ENCODE peak calls at places on chromosome 12, in eight cellular contexts. One of them, this sample, is unnamed.

GRCh38 chr12:32302218-32302826 is 97.0 kb upstream of the FGD4 start:
- DNase-seq in suprapubic skin: no peak
- DNase-seq in transverse colon: peak; percentile 17
- DNase-seq in SK-N-SH: peak; percentile 55
- DNase-seq in tibial nerve: no peak
- DNase-seq in HepG2: peak; percentile 53
- DNase-seq in A549: no peak
- DNase-seq in stomach: no peak
- DNase-seq in this sample: no peak

GRCh38 chr12:14153803-14154202 is 172.4 kb upstream of the GRIN2B start:
- DNase-seq in suprapubic skin: no peak
- DNase-seq in transverse colon: no peak
- DNase-seq in SK-N-SH: no peak
- DNase-seq in tibial nerve: no peak
- DNase-seq in HepG2: no peak
- DNase-seq in A549: no peak
- DNase-seq in stomach: no peak
- DNase-seq in this sample: no peak

GRCh38 chr12:56192582-56192981 is 3.3 kb upstream of the SMARCC2 start:
- DNase-seq in suprapubic skin: no peak
- DNase-seq in transverse colon: no peak
- DNase-seq in SK-N-SH: no peak
- DNase-seq in tibial nerve: no peak
- DNase-seq in HepG2: no peak
- DNase-seq in A549: no peak
- DNase-seq in stomach: no peak
- DNase-seq in this sample: no peak

GRCh38 chr12:14913381-14913781 is 25.0 kb downstream of the ERP27 start:
- DNase-seq in suprapubic skin: peak; percentile 66
- DNase-seq in transverse colon: peak; percentile 18
- DNase-seq in SK-N-SH: no peak
- DNase-seq in tibial nerve: peak; percentile 16
- DNase-seq in HepG2: no peak
- DNase-seq in A549: no peak
- DNase-seq in stomach: peak; percentile 38
- DNase-seq in this sample: no peak

GRCh38 chr12:113230315-113231274 is 9.3 kb downstream of the TPCN1 start:
- DNase-seq in suprapubic skin: peak; percentile 35
- DNase-seq in transverse colon: no peak
- DNase-seq in SK-N-SH: no peak
- DNase-seq in tibial nerve: no peak
- DNase-seq in HepG2: peak; percentile 94
- DNase-seq in A549: no peak
- DNase-seq in stomach: no peak
- DNase-seq in this sample: no peak

GRCh38 chr12:29149691-29150382 is 759 bp downstream of the FAR2 start:
- DNase-seq in suprapubic skin: no peak
- DNase-seq in transverse colon: peak; percentile 38
- DNase-seq in SK-N-SH: no peak
- DNase-seq in tibial nerve: no peak
- DNase-seq in HepG2: no peak
- DNase-seq in A549: no peak
- DNase-seq in stomach: no peak
- DNase-seq in this sample: no peak

GRCh38 chr12:30420561-30420960 is 275.1 kb downstream of the IPO8 start:
- DNase-seq in suprapubic skin: no peak
- DNase-seq in transverse colon: no peak
- DNase-seq in SK-N-SH: no peak
- DNase-seq in tibial nerve: no peak
- DNase-seq in HepG2: no peak
- DNase-seq in A549: no peak
- DNase-seq in stomach: no peak
- DNase-seq in this sample: no peak

GRCh38 chr12:5578775-5579174 is 146.9 kb downstream of the NTF3 start:
- DNase-seq in suprapubic skin: no peak
- DNase-seq in transverse colon: no peak
- DNase-seq in SK-N-SH: no peak
- DNase-seq in tibial nerve: no peak
- DNase-seq in HepG2: no peak
- DNase-seq in A549: no peak
- DNase-seq in stomach: no peak
- DNase-seq in this sample: no peak

GRCh38 chr12:10320643-10321042 is 13.0 kb downstream of the KLRD1 start:
- DNase-seq in suprapubic skin: no peak
- DNase-seq in transverse colon: no peak
- DNase-seq in SK-N-SH: no peak
- DNase-seq in tibial nerve: no peak
- DNase-seq in HepG2: no peak
- DNase-seq in A549: no peak
- DNase-seq in stomach: no peak
- DNase-seq in this sample: no peak

GRCh38 chr12:52195065-52195730 is 3.4 kb upstream of the KRT80 start:
- DNase-seq in suprapubic skin: no peak
- DNase-seq in transverse colon: no peak
- DNase-seq in SK-N-SH: no peak
- DNase-seq in tibial nerve: no peak
- DNase-seq in HepG2: no peak
- DNase-seq in A549: no peak
- DNase-seq in stomach: no peak
- DNase-seq in this sample: no peak

GRCh38 chr12:76332606-76333005 is 15.6 kb downstream of the BBS10 start:
- DNase-seq in suprapubic skin: no peak
- DNase-seq in transverse colon: no peak
- DNase-seq in SK-N-SH: no peak
- DNase-seq in tibial nerve: no peak
- DNase-seq in HepG2: no peak
- DNase-seq in A549: no peak
- DNase-seq in stomach: no peak
- DNase-seq in this sample: no peak

GRCh38 chr12:44972746-44973421 is 78.0 kb downstream of the DBX2 start:
- DNase-seq in suprapubic skin: no peak
- DNase-seq in transverse colon: no peak
- DNase-seq in SK-N-SH: peak; percentile 46
- DNase-seq in tibial nerve: no peak
- DNase-seq in HepG2: peak; percentile 16
- DNase-seq in A549: peak; percentile 18
- DNase-seq in stomach: no peak
- DNase-seq in this sample: no peak

GRCh38 chr12:29039013-29039412 is 110.1 kb upstream of the FAR2 start:
- DNase-seq in suprapubic skin: no peak
- DNase-seq in transverse colon: no peak
- DNase-seq in SK-N-SH: peak; percentile 30
- DNase-seq in tibial nerve: no peak
- DNase-seq in HepG2: no peak
- DNase-seq in A549: no peak
- DNase-seq in stomach: no peak
- DNase-seq in this sample: no peak

GRCh38 chr12:96786808-96787207 is 120.2 kb upstream of the NEDD1 start:
- DNase-seq in suprapubic skin: no peak
- DNase-seq in transverse colon: no peak
- DNase-seq in SK-N-SH: no peak
- DNase-seq in tibial nerve: no peak
- DNase-seq in HepG2: no peak
- DNase-seq in A549: no peak
- DNase-seq in stomach: no peak
- DNase-seq in this sample: no peak

GRCh38 chr12:110776410-110776809 is 33.7 kb upstream of the PPP1CC start:
- DNase-seq in suprapubic skin: no peak
- DNase-seq in transverse colon: peak; percentile 17
- DNase-seq in SK-N-SH: no peak
- DNase-seq in tibial nerve: no peak
- DNase-seq in HepG2: no peak
- DNase-seq in A549: no peak
- DNase-seq in stomach: no peak
- DNase-seq in this sample: no peak

GRCh38 chr12:39467432-39467870 is 24.5 kb upstream of the KIF21A start:
- DNase-seq in suprapubic skin: no peak
- DNase-seq in transverse colon: no peak
- DNase-seq in SK-N-SH: no peak
- DNase-seq in tibial nerve: no peak
- DNase-seq in HepG2: no peak
- DNase-seq in A549: no peak
- DNase-seq in stomach: no peak
- DNase-seq in this sample: no peak

GRCh38 chr12:95790025-95790911 is at the start of gene NTN4:
- DNase-seq in suprapubic skin: no peak
- DNase-seq in transverse colon: peak; percentile 64
- DNase-seq in SK-N-SH: peak; percentile 80
- DNase-seq in tibial nerve: peak; percentile 21
- DNase-seq in HepG2: no peak
- DNase-seq in A549: peak; percentile 33
- DNase-seq in stomach: peak; percentile 69
- DNase-seq in this sample: no peak

GRCh38 chr12:47621960-47622359 is 83.9 kb downstream of the RPAP3 start:
- DNase-seq in suprapubic skin: no peak
- DNase-seq in transverse colon: no peak
- DNase-seq in SK-N-SH: no peak
- DNase-seq in tibial nerve: no peak
- DNase-seq in HepG2: no peak
- DNase-seq in A549: no peak
- DNase-seq in stomach: no peak
- DNase-seq in this sample: no peak

GRCh38 chr12:47615711-47616110 is 90.1 kb downstream of the RPAP3 start:
- DNase-seq in suprapubic skin: no peak
- DNase-seq in transverse colon: no peak
- DNase-seq in SK-N-SH: peak; percentile 31
- DNase-seq in tibial nerve: no peak
- DNase-seq in HepG2: no peak
- DNase-seq in A549: no peak
- DNase-seq in stomach: no peak
- DNase-seq in this sample: no peak

GRCh38 chr12:47612953-47613352 is 92.9 kb downstream of the RPAP3 start:
- DNase-seq in suprapubic skin: no peak
- DNase-seq in transverse colon: no peak
- DNase-seq in SK-N-SH: no peak
- DNase-seq in tibial nerve: no peak
- DNase-seq in HepG2: no peak
- DNase-seq in A549: no peak
- DNase-seq in stomach: no peak
- DNase-seq in this sample: no peak

GRCh38 chr12:47614521-47614920 is 91.3 kb downstream of the RPAP3 start:
- DNase-seq in suprapubic skin: no peak
- DNase-seq in transverse colon: no peak
- DNase-seq in SK-N-SH: no peak
- DNase-seq in tibial nerve: no peak
- DNase-seq in HepG2: no peak
- DNase-seq in A549: no peak
- DNase-seq in stomach: no peak
- DNase-seq in this sample: no peak

DNA sequence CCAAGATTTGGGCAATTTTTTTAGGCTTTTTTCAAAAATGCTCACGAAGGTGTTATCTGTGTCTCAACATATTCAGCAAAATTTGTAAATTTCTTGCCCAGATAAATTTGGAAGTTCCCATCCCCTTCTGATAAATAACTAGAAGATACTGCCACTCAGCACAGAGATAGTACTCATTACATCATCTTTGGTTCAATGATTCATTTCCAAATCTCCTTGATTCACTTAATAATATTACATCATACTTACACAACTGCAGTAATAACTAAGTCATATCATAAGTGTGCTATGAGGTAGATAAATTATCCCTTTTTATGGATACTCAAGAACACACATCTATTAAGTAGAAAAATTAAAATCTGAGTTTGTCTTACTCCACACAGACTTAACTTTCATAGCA is 89.4 kb downstream of the RPAP3 start:
- DNase-seq in suprapubic skin: no peak
- DNase-seq in transverse colon: no peak
- DNase-seq in SK-N-SH: no peak
- DNase-seq in tibial nerve: no peak
- DNase-seq in HepG2: no peak
- DNase-seq in A549: no peak
- DNase-seq in stomach: no peak
- DNase-seq in this sample: no peak
- TF ChIP-seq EP300 in suprapubic skin: no peak
- TF ChIP-seq EP300 in transverse colon: no peak
- TF ChIP-seq EP300 in SK-N-SH: no peak
- TF ChIP-seq EP300 in tibial nerve: no peak
- TF ChIP-seq EP300 in HepG2: no peak
- TF ChIP-seq EP300 in A549: no peak
- TF ChIP-seq EP300 in stomach: no peak
- TF ChIP-seq EP300 in this sample: no peak

DNA sequence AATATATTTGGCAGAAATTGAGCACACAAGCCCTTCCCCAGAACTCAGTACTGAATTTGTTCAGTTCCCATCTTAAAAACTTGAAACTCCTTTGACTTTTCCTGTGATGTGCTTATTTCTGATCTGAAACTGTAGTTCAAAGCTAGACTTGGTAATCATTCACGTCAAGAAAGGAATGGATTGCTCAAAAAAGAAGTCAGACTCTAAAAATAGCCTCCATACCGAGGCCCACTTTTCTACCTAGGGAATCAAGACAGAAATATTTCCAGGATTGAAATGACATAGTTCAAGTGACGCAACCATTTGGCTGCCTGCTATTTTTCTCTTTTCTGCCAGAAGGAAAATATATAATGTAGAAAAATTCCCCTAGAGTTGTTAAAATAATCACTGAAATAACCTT is 129.8 kb downstream of the ETV6 start:
- DNase-seq in suprapubic skin: no peak
- DNase-seq in transverse colon: no peak
- DNase-seq in SK-N-SH: no peak
- DNase-seq in tibial nerve: no peak
- DNase-seq in HepG2: no peak
- DNase-seq in A549: no peak
- DNase-seq in stomach: no peak
- DNase-seq in this sample: no peak
- TF ChIP-seq EP300 in suprapubic skin: no peak
- TF ChIP-seq EP300 in transverse colon: no peak
- TF ChIP-seq EP300 in SK-N-SH: no peak
- TF ChIP-seq EP300 in tibial nerve: peak; percentile 48
- TF ChIP-seq EP300 in HepG2: no peak
- TF ChIP-seq EP300 in A549: no peak
- TF ChIP-seq EP300 in stomach: no peak
- TF ChIP-seq EP300 in this sample: no peak

GRCh38 chr12:104285740-104286537 is 17.6 kb upstream of the EID3 start:
- DNase-seq in suprapubic skin: no peak
- DNase-seq in transverse colon: peak; percentile 57
- DNase-seq in SK-N-SH: no peak
- DNase-seq in tibial nerve: no peak
- DNase-seq in HepG2: no peak
- DNase-seq in A549: no peak
- DNase-seq in stomach: peak; percentile 60
- DNase-seq in this sample: no peak
- TF ChIP-seq EP300 in suprapubic skin: no peak
- TF ChIP-seq EP300 in transverse colon: no peak
- TF ChIP-seq EP300 in SK-N-SH: no peak
- TF ChIP-seq EP300 in tibial nerve: no peak
- TF ChIP-seq EP300 in HepG2: no peak
- TF ChIP-seq EP300 in A549: no peak
- TF ChIP-seq EP300 in stomach: no peak
- TF ChIP-seq EP300 in this sample: no peak

DNA sequence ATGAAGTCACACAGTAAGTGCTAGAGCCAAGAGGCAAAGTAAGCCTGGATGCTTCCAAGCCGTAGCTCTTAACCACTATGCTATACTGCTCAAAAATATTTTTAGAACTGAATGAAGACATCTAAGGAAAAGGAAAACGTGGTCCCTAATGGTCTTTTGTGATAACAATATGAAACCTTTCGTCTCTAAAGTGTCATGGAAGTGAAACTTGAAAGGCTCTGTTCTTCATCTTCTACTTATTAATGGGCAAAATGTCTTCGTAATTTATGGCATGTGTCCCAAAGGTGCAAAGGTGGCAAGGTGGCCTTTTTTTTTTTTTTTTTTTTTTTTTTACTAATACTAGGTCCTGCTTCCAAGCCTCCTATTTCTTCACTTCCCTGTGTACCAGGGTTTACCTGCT is 85.3 kb downstream of the ETV6 start:
- DNase-seq in suprapubic skin: no peak
- DNase-seq in transverse colon: no peak
- DNase-seq in SK-N-SH: no peak
- DNase-seq in tibial nerve: no peak
- DNase-seq in HepG2: no peak
- DNase-seq in A549: no peak
- DNase-seq in stomach: no peak
- DNase-seq in this sample: no peak
- TF ChIP-seq EP300 in suprapubic skin: no peak
- TF ChIP-seq EP300 in transverse colon: no peak
- TF ChIP-seq EP300 in SK-N-SH: no peak
- TF ChIP-seq EP300 in tibial nerve: no peak
- TF ChIP-seq EP300 in HepG2: no peak
- TF ChIP-seq EP300 in A549: no peak
- TF ChIP-seq EP300 in stomach: no peak
- TF ChIP-seq EP300 in this sample: no peak